ENCODE peak calls at places on chromosomes 3 and 15, in ten cellular contexts. E is RCC 7860, C is fibroblast of lung, R is HFFc6, N is IMR-90, J is MCF 10A, Y is H54, O is NCI-H1092, T is choroid plexus epithelial cell, A is NB4. G is an unnamed sample.

GRCh38 chr3:129723558-129724324 is 117.3 kb upstream of the PLXND1 start:
- DNase-seq in Y (no peak), O (no peak), C (peak), R (peak), J (peak), A (no peak), T (peak), E (no peak), N (peak), G (peak)

GRCh38 chr15:47720555-47720954 is 3.2 kb downstream of the SEMA6D start:
- DNase-seq in T (no peak), A (no peak), O (no peak), C (peak), Y (no peak), N (peak), E (no peak), J (no peak), R (peak), G (no peak)

GRCh38 chr3:9231006-9231405 is 18.4 kb downstream of the SRGAP3 start:
- DNase-seq in E (no peak), A (no peak), C (no peak), O (no peak), Y (no peak), T (no peak), N (no peak), J (no peak), R (no peak), G (no peak)

GRCh38 chr3:194808709-194809108 is 123.0 kb downstream of the FAM43A start:
- DNase-seq in J (peak), Y (peak), N (peak), O (no peak), C (no peak), E (peak), T (peak), A (no peak), R (peak), G (no peak)

GRCh38 chr3:107757140-107757539 is 234.4 kb downstream of the BBX start:
- DNase-seq in N (no peak), T (no peak), Y (no peak), J (no peak), E (no peak), O (no peak), C (no peak), A (no peak), R (no peak), G (no peak)

GRCh38 chr3:15263926-15264325 is 57.9 kb downstream of the CAPN7 start:
- DNase-seq in N (no peak), E (no peak), Y (no peak), T (no peak), J (no peak), A (no peak), O (no peak), C (no peak), R (no peak), G (no peak)

GRCh38 chr3:197926418-197926817 is 23.6 kb upstream of the RPL35A start:
- DNase-seq in J (no peak), R (no peak), Y (no peak), E (no peak), C (no peak), N (no peak), T (no peak), A (peak), O (no peak), G (no peak)

GRCh38 chr3:149820183-149820582 is 7.2 kb downstream of the RNF13 start:
- DNase-seq in A (no peak), O (no peak), J (peak), Y (no peak), N (no peak), R (peak), T (no peak), E (no peak), C (no peak), G (no peak)

GRCh38 chr3:152097770-152098169 is 171.0 kb upstream of the MBNL1 start:
- DNase-seq in N (no peak), R (no peak), T (peak), J (no peak), Y (no peak), A (no peak), C (no peak), O (no peak), E (no peak), G (no peak)

GRCh38 chr3:143063018-143063417 is 56.6 kb upstream of the CHST2 start:
- DNase-seq in A (no peak), O (no peak), T (peak), Y (no peak), J (no peak), N (peak), C (peak), E (no peak), R (peak), G (no peak)

GRCh38 chr15:85458764-85459163 is 78.4 kb downstream of the AKAP13 start:
- DNase-seq in Y (no peak), O (no peak), E (no peak), A (no peak), N (no peak), C (no peak), T (no peak), J (peak), R (no peak), G (no peak)

G was measured in ureter.